ENCODE peak calls at places on chromosomes 16 and 17, in nine cellular contexts. One of them, this sample, is unnamed.

GRCh38 chr16:60645541-60645940 is 1390.7 kb downstream of the CDH8 start:
- DNase-seq in fibroblast of lung: no peak
- DNase-seq in HCT116: no peak
- DNase-seq in GM23248: no peak
- DNase-seq in PC-3: no peak
- DNase-seq in H1: no peak
- DNase-seq in neural progenitor cell: no peak
- DNase-seq in endothelial cell of umbilical vein: no peak
- DNase-seq in hepatocyte: no peak
- DNase-seq in this sample: no peak

GRCh38 chr17:32349503-32349853 is 479 bp upstream of the ZNF207 start:
- DNase-seq in H1: no peak
- DNase-seq in endothelial cell of umbilical vein: no peak
- DNase-seq in neural progenitor cell: peak; percentile 21
- DNase-seq in hepatocyte: peak; percentile 33
- DNase-seq in fibroblast of lung: no peak
- DNase-seq in PC-3: peak; percentile 3
- DNase-seq in GM23248: peak; percentile 45
- DNase-seq in HCT116: no peak
- DNase-seq in this sample: peak; percentile 27

GRCh38 chr17:63696381-63696961 is 3.5 kb downstream of the LIMD2 start:
- DNase-seq in fibroblast of lung: peak; percentile 38
- DNase-seq in PC-3: peak; percentile 55
- DNase-seq in hepatocyte: no peak
- DNase-seq in H1: no peak
- DNase-seq in GM23248: peak; percentile 60
- DNase-seq in endothelial cell of umbilical vein: peak; percentile 61
- DNase-seq in HCT116: peak; percentile 21
- DNase-seq in neural progenitor cell: peak; percentile 75
- DNase-seq in this sample: peak; percentile 37

GRCh38 chr16:86573646-86574508 is 4.5 kb upstream of the FOXL1 start:
- DNase-seq in neural progenitor cell: no peak
- DNase-seq in HCT116: no peak
- DNase-seq in fibroblast of lung: no peak
- DNase-seq in hepatocyte: no peak
- DNase-seq in PC-3: no peak
- DNase-seq in GM23248: no peak
- DNase-seq in endothelial cell of umbilical vein: no peak
- DNase-seq in H1: no peak
- DNase-seq in this sample: no peak

GRCh38 chr17:76071497-76072148 is 694 bp downstream of the SRP68 start:
- DNase-seq in hepatocyte: no peak
- DNase-seq in H1: no peak
- DNase-seq in endothelial cell of umbilical vein: no peak
- DNase-seq in HCT116: no peak
- DNase-seq in fibroblast of lung: no peak
- DNase-seq in PC-3: no peak
- DNase-seq in GM23248: no peak
- DNase-seq in neural progenitor cell: no peak
- DNase-seq in this sample: no peak

GRCh38 chr17:58315750-58316149 is 12.8 kb downstream of the TSPOAP1 start:
- DNase-seq in hepatocyte: no peak
- DNase-seq in HCT116: no peak
- DNase-seq in fibroblast of lung: no peak
- DNase-seq in H1: no peak
- DNase-seq in endothelial cell of umbilical vein: no peak
- DNase-seq in PC-3: no peak
- DNase-seq in neural progenitor cell: no peak
- DNase-seq in GM23248: no peak
- DNase-seq in this sample: peak; percentile 2

GRCh38 chr16:86491643-86492030 is 18.7 kb upstream of the FOXF1 start:
- DNase-seq in H1: no peak
- DNase-seq in hepatocyte: no peak
- DNase-seq in fibroblast of lung: no peak
- DNase-seq in PC-3: no peak
- DNase-seq in GM23248: no peak
- DNase-seq in HCT116: no peak
- DNase-seq in neural progenitor cell: no peak
- DNase-seq in endothelial cell of umbilical vein: no peak
- DNase-seq in this sample: no peak

GRCh38 chr16:74773431-74774222 is 993 bp downstream of the FA2H start:
- DNase-seq in endothelial cell of umbilical vein: no peak
- DNase-seq in neural progenitor cell: no peak
- DNase-seq in GM23248: no peak
- DNase-seq in H1: no peak
- DNase-seq in PC-3: peak; percentile 24
- DNase-seq in hepatocyte: no peak
- DNase-seq in HCT116: no peak
- DNase-seq in fibroblast of lung: no peak
- DNase-seq in this sample: no peak

GRCh38 chr16:89373355-89374110 is 116.8 kb downstream of the ANKRD11 start:
- DNase-seq in endothelial cell of umbilical vein: peak; percentile 43
- DNase-seq in H1: no peak
- DNase-seq in fibroblast of lung: peak; percentile 60
- DNase-seq in HCT116: no peak
- DNase-seq in hepatocyte: peak; percentile 57
- DNase-seq in PC-3: no peak
- DNase-seq in GM23248: no peak
- DNase-seq in neural progenitor cell: no peak
- DNase-seq in this sample: no peak

GRCh38 chr17:55889271-55889670 is 138.4 kb downstream of the PCTP start:
- DNase-seq in GM23248: no peak
- DNase-seq in hepatocyte: no peak
- DNase-seq in HCT116: no peak
- DNase-seq in neural progenitor cell: no peak
- DNase-seq in H1: no peak
- DNase-seq in fibroblast of lung: no peak
- DNase-seq in PC-3: no peak
- DNase-seq in endothelial cell of umbilical vein: no peak
- DNase-seq in this sample: peak; percentile 13

GRCh38 chr17:42408076-42408475 is 15.0 kb downstream of the CAVIN1 start:
- DNase-seq in GM23248: peak; percentile 41
- DNase-seq in HCT116: no peak
- DNase-seq in PC-3: no peak
- DNase-seq in H1: no peak
- DNase-seq in neural progenitor cell: no peak
- DNase-seq in endothelial cell of umbilical vein: peak; percentile 84
- DNase-seq in hepatocyte: no peak
- DNase-seq in fibroblast of lung: peak; percentile 46
- DNase-seq in this sample: no peak

GRCh38 chr17:39277110-39277509 is 51.4 kb upstream of the STAC2 start:
- DNase-seq in hepatocyte: no peak
- DNase-seq in GM23248: no peak
- DNase-seq in HCT116: no peak
- DNase-seq in H1: no peak
- DNase-seq in PC-3: no peak
- DNase-seq in neural progenitor cell: no peak
- DNase-seq in fibroblast of lung: no peak
- DNase-seq in endothelial cell of umbilical vein: no peak
- DNase-seq in this sample: no peak
- H2AFZ ChIP-seq in hepatocyte: no peak overlapping the region
- H2AFZ ChIP-seq in GM23248: no peak overlapping the region
- H2AFZ ChIP-seq in HCT116: no peak overlapping the region
- H2AFZ ChIP-seq in H1: no peak overlapping the region
- H2AFZ ChIP-seq in PC-3: no peak overlapping the region
- H2AFZ ChIP-seq in neural progenitor cell: no peak overlapping the region
- H2AFZ ChIP-seq in fibroblast of lung: no peak overlapping the region
- H2AFZ ChIP-seq in endothelial cell of umbilical vein: no peak overlapping the region
- H2AFZ ChIP-seq in this sample: no peak overlapping the region

GRCh38 chr17:80845863-80846671 is 145.6 kb upstream of the CHMP6 start:
- DNase-seq in HCT116: no peak
- DNase-seq in neural progenitor cell: no peak
- DNase-seq in hepatocyte: no peak
- DNase-seq in PC-3: no peak
- DNase-seq in fibroblast of lung: no peak
- DNase-seq in GM23248: no peak
- DNase-seq in H1: no peak
- DNase-seq in endothelial cell of umbilical vein: no peak
- DNase-seq in this sample: no peak

GRCh38 chr17:80846932-80847331 is 144.7 kb upstream of the CHMP6 start:
- DNase-seq in GM23248: no peak
- DNase-seq in fibroblast of lung: no peak
- DNase-seq in hepatocyte: no peak
- DNase-seq in H1: no peak
- DNase-seq in neural progenitor cell: no peak
- DNase-seq in PC-3: no peak
- DNase-seq in HCT116: no peak
- DNase-seq in endothelial cell of umbilical vein: no peak
- DNase-seq in this sample: no peak

GRCh38 chr17:80843741-80844156 is 147.9 kb upstream of the CHMP6 start:
- DNase-seq in PC-3: no peak
- DNase-seq in HCT116: no peak
- DNase-seq in GM23248: no peak
- DNase-seq in neural progenitor cell: no peak
- DNase-seq in H1: no peak
- DNase-seq in hepatocyte: no peak
- DNase-seq in fibroblast of lung: no peak
- DNase-seq in endothelial cell of umbilical vein: no peak
- DNase-seq in this sample: no peak

GRCh38 chr17:80844418-80844990 is 147.1 kb upstream of the CHMP6 start:
- DNase-seq in PC-3: no peak
- DNase-seq in H1: no peak
- DNase-seq in hepatocyte: no peak
- DNase-seq in GM23248: no peak
- DNase-seq in fibroblast of lung: no peak
- DNase-seq in HCT116: no peak
- DNase-seq in endothelial cell of umbilical vein: no peak
- DNase-seq in neural progenitor cell: no peak
- DNase-seq in this sample: no peak

GRCh38 chr17:80845121-80845862 is 146.3 kb upstream of the CHMP6 start:
- DNase-seq in hepatocyte: no peak
- DNase-seq in fibroblast of lung: no peak
- DNase-seq in neural progenitor cell: no peak
- DNase-seq in H1: no peak
- DNase-seq in endothelial cell of umbilical vein: no peak
- DNase-seq in HCT116: no peak
- DNase-seq in GM23248: no peak
- DNase-seq in PC-3: no peak
- DNase-seq in this sample: no peak
- H3K4me2 ChIP-seq in hepatocyte: no peak overlapping the region
- H3K4me2 ChIP-seq in fibroblast of lung: no peak overlapping the region
- H3K4me2 ChIP-seq in neural progenitor cell: no peak overlapping the region
- H3K4me2 ChIP-seq in H1: no peak overlapping the region
- H3K4me2 ChIP-seq in endothelial cell of umbilical vein: no peak overlapping the region
- H3K4me2 ChIP-seq in HCT116: no peak overlapping the region
- H3K4me2 ChIP-seq in GM23248: no peak overlapping the region
- H3K4me2 ChIP-seq in PC-3: no peak overlapping the region
- H3K4me2 ChIP-seq in this sample: no peak overlapping the region

GRCh38 chr17:2024572-2025219 is 438 bp downstream of the RTN4RL1 start:
- DNase-seq in hepatocyte: no peak
- DNase-seq in PC-3: no peak
- DNase-seq in GM23248: no peak
- DNase-seq in fibroblast of lung: no peak
- DNase-seq in endothelial cell of umbilical vein: no peak
- DNase-seq in HCT116: no peak
- DNase-seq in H1: no peak
- DNase-seq in neural progenitor cell: no peak
- DNase-seq in this sample: no peak
- TF ChIP-seq EZH2 in hepatocyte: peak; percentile 68
- TF ChIP-seq EZH2 in PC-3: no peak
- TF ChIP-seq EZH2 in GM23248: peak; percentile 83
- TF ChIP-seq EZH2 in fibroblast of lung: peak; percentile 6
- TF ChIP-seq EZH2 in endothelial cell of umbilical vein: peak; percentile 28
- TF ChIP-seq EZH2 in HCT116: no peak
- TF ChIP-seq EZH2 in H1: peak; percentile 99
- TF ChIP-seq EZH2 in neural progenitor cell: peak; percentile 65
- TF ChIP-seq EZH2 in this sample: peak; percentile 93

GRCh38 chr16:590165-590874 is 454 bp downstream of the RAB40C start:
- DNase-seq in PC-3: peak; percentile 23
- DNase-seq in HCT116: no peak
- DNase-seq in H1: no peak
- DNase-seq in neural progenitor cell: peak; percentile 64
- DNase-seq in hepatocyte: peak; percentile 80
- DNase-seq in fibroblast of lung: peak; percentile 37
- DNase-seq in GM23248: peak; percentile 88
- DNase-seq in endothelial cell of umbilical vein: peak; percentile 55
- DNase-seq in this sample: no peak
- H2AFZ ChIP-seq in PC-3: peak overlapping the region; percentile 57
- H2AFZ ChIP-seq in HCT116: no peak overlapping the region
- H2AFZ ChIP-seq in H1: no peak overlapping the region
- H2AFZ ChIP-seq in neural progenitor cell: peak overlapping the region; percentile 82
- H2AFZ ChIP-seq in hepatocyte: no peak overlapping the region
- H2AFZ ChIP-seq in fibroblast of lung: peak overlapping the region; percentile 68
- H2AFZ ChIP-seq in GM23248: peak overlapping the region; percentile 65
- H2AFZ ChIP-seq in endothelial cell of umbilical vein: peak overlapping the region; percentile 78
- H2AFZ ChIP-seq in this sample: peak overlapping the region; percentile 86

DNA sequence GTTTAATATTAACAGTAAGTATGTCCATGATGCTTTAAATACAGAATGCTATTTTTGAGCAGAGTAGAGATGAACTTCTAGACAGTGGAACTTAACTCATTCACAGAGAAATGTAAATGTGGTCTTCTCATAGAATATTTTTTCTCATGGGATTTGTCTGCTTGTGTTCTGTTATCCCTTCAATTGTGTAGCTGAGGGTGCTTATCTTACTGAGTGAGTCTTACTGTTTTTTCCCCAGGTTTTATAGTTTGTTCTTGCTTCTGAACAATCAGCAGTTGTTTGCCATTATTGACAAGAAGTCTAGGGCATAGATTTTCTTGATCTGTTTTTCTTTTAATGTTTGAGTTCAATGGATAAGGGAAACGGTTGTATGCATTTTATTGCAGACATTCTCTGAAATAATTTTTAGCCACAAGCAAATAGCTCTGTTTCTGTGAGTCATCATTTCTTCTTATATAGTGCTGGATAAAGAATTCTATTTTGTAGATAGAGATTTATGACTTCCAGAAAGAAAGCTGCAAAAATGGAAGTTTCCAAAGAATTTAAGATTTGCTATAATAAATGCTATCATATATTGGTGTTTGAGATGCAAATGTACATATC is 60.5 kb downstream of the NF1 start:
- DNase-seq in H1: no peak
- DNase-seq in fibroblast of lung: peak; percentile 11
- DNase-seq in PC-3: no peak
- DNase-seq in neural progenitor cell: no peak
- DNase-seq in HCT116: no peak
- DNase-seq in GM23248: peak; percentile 51
- DNase-seq in hepatocyte: no peak
- DNase-seq in endothelial cell of umbilical vein: no peak
- DNase-seq in this sample: no peak
- H3K4me2 ChIP-seq in H1: no peak overlapping the region
- H3K4me2 ChIP-seq in fibroblast of lung: no peak overlapping the region
- H3K4me2 ChIP-seq in PC-3: no peak overlapping the region
- H3K4me2 ChIP-seq in neural progenitor cell: no peak overlapping the region
- H3K4me2 ChIP-seq in HCT116: no peak overlapping the region
- H3K4me2 ChIP-seq in GM23248: peak overlapping the region; percentile 52
- H3K4me2 ChIP-seq in hepatocyte: no peak overlapping the region
- H3K4me2 ChIP-seq in endothelial cell of umbilical vein: no peak overlapping the region
- H3K4me2 ChIP-seq in this sample: no peak overlapping the region

GRCh38 chr17:44967026-44967906 is 837 bp downstream of the C1QL1 start:
- DNase-seq in PC-3: no peak
- DNase-seq in HCT116: no peak
- DNase-seq in endothelial cell of umbilical vein: no peak
- DNase-seq in GM23248: no peak
- DNase-seq in fibroblast of lung: no peak
- DNase-seq in H1: no peak
- DNase-seq in hepatocyte: no peak
- DNase-seq in neural progenitor cell: peak; percentile 34
- DNase-seq in this sample: no peak
- TF ChIP-seq EZH2 in PC-3: no peak
- TF ChIP-seq EZH2 in HCT116: no peak
- TF ChIP-seq EZH2 in endothelial cell of umbilical vein: peak; percentile 100
- TF ChIP-seq EZH2 in GM23248: peak; percentile 67
- TF ChIP-seq EZH2 in fibroblast of lung: peak; percentile 100
- TF ChIP-seq EZH2 in H1: peak; percentile 94
- TF ChIP-seq EZH2 in hepatocyte: peak; percentile 97
- TF ChIP-seq EZH2 in neural progenitor cell: peak; percentile 99
- TF ChIP-seq EZH2 in this sample: no peak

This sample was measured in DND-41.